ENCODE peak calls at places on chromosomes 11 and 22, in six cellular contexts. One of them, this sample, is unnamed.

GRCh38 chr11:28049338-28050216 is 58.4 kb downstream of the KIF18A start:
- DNase-seq in CD8-positive, alpha-beta T cell: no peak
- DNase-seq in ascending aorta: no peak
- DNase-seq in tibial artery: no peak
- DNase-seq in A549: peak
- DNase-seq in brain microvascular endothelial cell: peak
- DNase-seq in this sample: no peak

GRCh38 chr11:1702506-1702905 is 5.5 kb downstream of the KRTAP5-6 start:
- DNase-seq in tibial artery: no peak
- DNase-seq in CD8-positive, alpha-beta T cell: no peak
- DNase-seq in A549: no peak
- DNase-seq in brain microvascular endothelial cell: no peak
- DNase-seq in ascending aorta: peak
- DNase-seq in this sample: no peak

GRCh38 chr11:3158131-3158591 is 6.9 kb downstream of the OSBPL5 start:
- DNase-seq in A549: no peak
- DNase-seq in ascending aorta: no peak
- DNase-seq in tibial artery: peak
- DNase-seq in CD8-positive, alpha-beta T cell: no peak
- DNase-seq in brain microvascular endothelial cell: no peak
- DNase-seq in this sample: no peak

GRCh38 chr11:68146010-68146540 is 24.9 kb upstream of the CHKA start:
- DNase-seq in brain microvascular endothelial cell: no peak
- DNase-seq in ascending aorta: peak
- DNase-seq in A549: peak
- DNase-seq in CD8-positive, alpha-beta T cell: no peak
- DNase-seq in tibial artery: peak
- DNase-seq in this sample: no peak

GRCh38 chr22:50733521-50734342 is 4.3 kb upstream of the ACR start:
- DNase-seq in brain microvascular endothelial cell: no peak
- DNase-seq in A549: no peak
- DNase-seq in tibial artery: peak
- DNase-seq in ascending aorta: peak
- DNase-seq in CD8-positive, alpha-beta T cell: no peak
- DNase-seq in this sample: no peak

GRCh38 chr11:16609769-16610168 is 128.7 kb upstream of the C11orf58 start:
- DNase-seq in ascending aorta: no peak
- DNase-seq in CD8-positive, alpha-beta T cell: no peak
- DNase-seq in tibial artery: no peak
- DNase-seq in brain microvascular endothelial cell: no peak
- DNase-seq in A549: no peak
- DNase-seq in this sample: no peak

GRCh38 chr22:26977741-26978140 is 320.4 kb downstream of the MIAT start:
- DNase-seq in tibial artery: no peak
- DNase-seq in CD8-positive, alpha-beta T cell: no peak
- DNase-seq in brain microvascular endothelial cell: no peak
- DNase-seq in A549: no peak
- DNase-seq in ascending aorta: no peak
- DNase-seq in this sample: no peak

GRCh38 chr11:113389288-113389687 is 1.7 kb downstream of the ANKK1 start:
- DNase-seq in CD8-positive, alpha-beta T cell: no peak
- DNase-seq in A549: no peak
- DNase-seq in tibial artery: no peak
- DNase-seq in brain microvascular endothelial cell: no peak
- DNase-seq in ascending aorta: no peak
- DNase-seq in this sample: no peak

GRCh38 chr11:13216019-13217006 is 61.3 kb upstream of the BMAL1 start:
- DNase-seq in CD8-positive, alpha-beta T cell: no peak
- DNase-seq in brain microvascular endothelial cell: peak
- DNase-seq in ascending aorta: peak
- DNase-seq in A549: peak
- DNase-seq in tibial artery: no peak
- DNase-seq in this sample: no peak

GRCh38 chr11:13214276-13214865 is 63.2 kb upstream of the BMAL1 start:
- DNase-seq in CD8-positive, alpha-beta T cell: no peak
- DNase-seq in ascending aorta: no peak
- DNase-seq in A549: no peak
- DNase-seq in tibial artery: no peak
- DNase-seq in brain microvascular endothelial cell: no peak
- DNase-seq in this sample: no peak

GRCh38 chr11:13210424-13210823 is 67.2 kb upstream of the BMAL1 start:
- DNase-seq in CD8-positive, alpha-beta T cell: no peak
- DNase-seq in A549: peak
- DNase-seq in tibial artery: peak
- DNase-seq in brain microvascular endothelial cell: peak
- DNase-seq in ascending aorta: peak
- DNase-seq in this sample: peak

GRCh38 chr11:13220148-13220547 is 57.4 kb upstream of the BMAL1 start:
- DNase-seq in A549: no peak
- DNase-seq in ascending aorta: no peak
- DNase-seq in brain microvascular endothelial cell: no peak
- DNase-seq in CD8-positive, alpha-beta T cell: no peak
- DNase-seq in tibial artery: no peak
- DNase-seq in this sample: no peak

GRCh38 chr11:13215157-13215556 is 62.4 kb upstream of the BMAL1 start:
- DNase-seq in A549: peak
- DNase-seq in tibial artery: no peak
- DNase-seq in CD8-positive, alpha-beta T cell: no peak
- DNase-seq in brain microvascular endothelial cell: peak
- DNase-seq in ascending aorta: no peak
- DNase-seq in this sample: no peak
- H3K27ac ChIP-seq in A549: peak
- H3K27ac ChIP-seq in tibial artery: no peak
- H3K27ac ChIP-seq in CD8-positive, alpha-beta T cell: no peak
- H3K27ac ChIP-seq in brain microvascular endothelial cell: peak
- H3K27ac ChIP-seq in ascending aorta: no peak
- H3K27ac ChIP-seq in this sample: no peak

GRCh38 chr22:29799217-29799680 is 32.1 kb downstream of the UQCR10 start:
- DNase-seq in tibial artery: peak
- DNase-seq in A549: peak
- DNase-seq in CD8-positive, alpha-beta T cell: no peak
- DNase-seq in brain microvascular endothelial cell: peak
- DNase-seq in ascending aorta: peak
- DNase-seq in this sample: no peak
- H3K27ac ChIP-seq in tibial artery: peak
- H3K27ac ChIP-seq in A549: peak
- H3K27ac ChIP-seq in CD8-positive, alpha-beta T cell: no peak
- H3K27ac ChIP-seq in brain microvascular endothelial cell: peak
- H3K27ac ChIP-seq in ascending aorta: peak
- H3K27ac ChIP-seq in this sample: no peak

DNA sequence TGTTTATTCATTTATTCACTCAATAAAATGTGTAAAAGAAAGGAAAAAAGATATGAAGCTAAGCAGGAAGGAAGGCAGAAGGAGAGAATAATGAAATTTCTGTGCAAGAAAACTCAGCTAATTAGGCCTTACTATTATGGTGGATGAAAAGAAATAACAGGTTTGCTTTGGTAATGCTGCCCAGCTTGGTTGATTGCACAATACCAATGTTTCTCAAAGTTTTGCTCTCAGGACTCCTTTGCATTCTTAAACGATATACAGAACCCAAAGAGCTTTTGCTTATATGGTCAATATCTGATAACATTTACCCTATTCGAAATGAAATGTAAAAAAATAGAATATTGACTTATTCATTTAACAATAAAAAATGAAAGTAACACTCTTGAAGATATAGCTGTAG is 7.3 kb upstream of the CTSC start:
- DNase-seq in brain microvascular endothelial cell: no peak
- DNase-seq in tibial artery: no peak
- DNase-seq in CD8-positive, alpha-beta T cell: no peak
- DNase-seq in A549: no peak
- DNase-seq in ascending aorta: no peak
- DNase-seq in this sample: no peak
- H3K27ac ChIP-seq in brain microvascular endothelial cell: no peak
- H3K27ac ChIP-seq in tibial artery: no peak
- H3K27ac ChIP-seq in CD8-positive, alpha-beta T cell: no peak
- H3K27ac ChIP-seq in A549: no peak
- H3K27ac ChIP-seq in ascending aorta: no peak
- H3K27ac ChIP-seq in this sample: no peak

GRCh38 chr11:92225563-92226308 is 1.1 kb downstream of the FAT3 start:
- DNase-seq in ascending aorta: peak
- DNase-seq in CD8-positive, alpha-beta T cell: no peak
- DNase-seq in tibial artery: peak
- DNase-seq in brain microvascular endothelial cell: no peak
- DNase-seq in A549: no peak
- DNase-seq in this sample: no peak

GRCh38 chr11:92225206-92225562 is 566 bp downstream of the FAT3 start:
- DNase-seq in CD8-positive, alpha-beta T cell: no peak
- DNase-seq in A549: no peak
- DNase-seq in ascending aorta: no peak
- DNase-seq in tibial artery: no peak
- DNase-seq in brain microvascular endothelial cell: no peak
- DNase-seq in this sample: peak

GRCh38 chr11:92227954-92228935 is 3.6 kb downstream of the FAT3 start:
- DNase-seq in CD8-positive, alpha-beta T cell: no peak
- DNase-seq in ascending aorta: no peak
- DNase-seq in tibial artery: peak
- DNase-seq in A549: no peak
- DNase-seq in brain microvascular endothelial cell: no peak
- DNase-seq in this sample: no peak

GRCh38 chr11:92227233-92227593 is 2.6 kb downstream of the FAT3 start:
- DNase-seq in ascending aorta: no peak
- DNase-seq in brain microvascular endothelial cell: no peak
- DNase-seq in A549: no peak
- DNase-seq in tibial artery: no peak
- DNase-seq in CD8-positive, alpha-beta T cell: no peak
- DNase-seq in this sample: no peak

GRCh38 chr11:92226331-92227232 is 2.0 kb downstream of the FAT3 start:
- DNase-seq in A549: no peak
- DNase-seq in tibial artery: no peak
- DNase-seq in brain microvascular endothelial cell: no peak
- DNase-seq in CD8-positive, alpha-beta T cell: no peak
- DNase-seq in ascending aorta: peak
- DNase-seq in this sample: no peak
- H3K27ac ChIP-seq in A549: no peak
- H3K27ac ChIP-seq in tibial artery: peak
- H3K27ac ChIP-seq in brain microvascular endothelial cell: no peak
- H3K27ac ChIP-seq in CD8-positive, alpha-beta T cell: no peak
- H3K27ac ChIP-seq in ascending aorta: peak
- H3K27ac ChIP-seq in this sample: no peak

GRCh38 chr11:126189109-126189929 is 22.1 kb downstream of the RPUSD4 start:
- DNase-seq in brain microvascular endothelial cell: no peak
- DNase-seq in tibial artery: no peak
- DNase-seq in CD8-positive, alpha-beta T cell: no peak
- DNase-seq in A549: no peak
- DNase-seq in ascending aorta: no peak
- DNase-seq in this sample: no peak
- H3K27ac ChIP-seq in brain microvascular endothelial cell: no peak
- H3K27ac ChIP-seq in tibial artery: no peak
- H3K27ac ChIP-seq in CD8-positive, alpha-beta T cell: no peak
- H3K27ac ChIP-seq in A549: no peak
- H3K27ac ChIP-seq in ascending aorta: no peak
- H3K27ac ChIP-seq in this sample: no peak

GRCh38 chr11:35953081-35953480 is 9.2 kb downstream of the LDLRAD3 start:
- DNase-seq in tibial artery: no peak
- DNase-seq in brain microvascular endothelial cell: no peak
- DNase-seq in A549: no peak
- DNase-seq in CD8-positive, alpha-beta T cell: no peak
- DNase-seq in ascending aorta: no peak
- DNase-seq in this sample: no peak
- H3K27ac ChIP-seq in tibial artery: no peak
- H3K27ac ChIP-seq in brain microvascular endothelial cell: no peak
- H3K27ac ChIP-seq in A549: no peak
- H3K27ac ChIP-seq in CD8-positive, alpha-beta T cell: no peak
- H3K27ac ChIP-seq in ascending aorta: no peak
- H3K27ac ChIP-seq in this sample: no peak

DNA sequence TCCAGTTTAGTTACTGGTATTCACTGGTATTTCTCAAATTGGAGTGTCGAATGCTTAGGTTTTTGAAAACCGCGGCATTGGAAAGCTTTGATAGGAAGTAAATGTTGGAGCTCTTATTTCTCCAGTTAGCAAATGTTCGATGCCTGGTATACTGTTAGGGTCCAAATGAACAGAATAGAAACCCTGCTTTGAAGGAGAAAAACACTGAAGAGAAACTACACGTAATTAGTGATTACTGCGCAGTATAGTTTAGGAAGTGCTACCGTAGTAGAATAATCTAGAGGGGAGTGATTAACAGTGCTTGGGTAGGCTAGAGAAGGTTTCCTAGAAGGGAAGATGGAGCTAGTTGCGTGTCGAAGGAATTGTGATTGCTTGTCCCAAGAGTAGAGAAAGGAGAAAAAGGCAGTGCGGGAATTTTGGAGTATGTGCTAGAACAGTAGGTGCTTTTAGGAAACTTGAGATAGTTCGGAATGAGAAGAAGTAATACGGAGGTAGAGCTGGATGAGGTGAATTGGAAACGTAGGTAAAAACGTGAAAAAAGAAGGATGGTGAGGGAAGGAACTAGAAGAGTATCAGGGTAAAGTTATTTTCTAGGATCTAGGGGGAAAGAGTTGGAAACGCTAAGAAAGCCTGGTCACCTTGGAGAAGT is 1.2 kb downstream of the CEP57 start:
- DNase-seq in tibial artery: no peak
- DNase-seq in CD8-positive, alpha-beta T cell: no peak
- DNase-seq in ascending aorta: no peak
- DNase-seq in A549: no peak
- DNase-seq in brain microvascular endothelial cell: no peak
- DNase-seq in this sample: no peak
- H3K27ac ChIP-seq in tibial artery: peak
- H3K27ac ChIP-seq in CD8-positive, alpha-beta T cell: peak
- H3K27ac ChIP-seq in ascending aorta: peak
- H3K27ac ChIP-seq in A549: peak
- H3K27ac ChIP-seq in brain microvascular endothelial cell: peak
- H3K27ac ChIP-seq in this sample: peak

DNA sequence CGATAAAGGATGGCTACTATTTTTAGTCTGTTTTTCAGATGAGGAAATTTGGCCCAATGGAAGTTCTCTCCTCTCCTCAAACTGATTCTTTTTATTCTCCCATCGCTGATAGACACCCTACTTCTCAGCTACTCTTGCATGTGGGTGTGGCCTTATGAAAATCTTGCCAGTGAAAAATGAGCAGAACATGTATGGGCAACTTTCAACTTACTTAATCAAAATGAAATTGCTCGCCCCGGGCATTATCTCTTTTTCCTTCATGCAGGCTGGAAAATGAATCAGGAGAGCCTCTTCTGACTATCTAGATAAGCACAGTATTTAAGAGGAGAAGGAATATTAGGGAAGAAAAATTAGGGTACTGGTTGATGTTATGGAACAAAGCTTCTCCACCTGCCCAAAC is 2354.7 kb upstream of the RAG2 start:
- DNase-seq in ascending aorta: no peak
- DNase-seq in tibial artery: no peak
- DNase-seq in A549: no peak
- DNase-seq in brain microvascular endothelial cell: no peak
- DNase-seq in CD8-positive, alpha-beta T cell: no peak
- DNase-seq in this sample: no peak
- H3K27ac ChIP-seq in ascending aorta: no peak
- H3K27ac ChIP-seq in tibial artery: no peak
- H3K27ac ChIP-seq in A549: no peak
- H3K27ac ChIP-seq in brain microvascular endothelial cell: no peak
- H3K27ac ChIP-seq in CD8-positive, alpha-beta T cell: no peak
- H3K27ac ChIP-seq in this sample: no peak

GRCh38 chr11:75430692-75431532 is 2.1 kb downstream of the KLHL35 start:
- DNase-seq in A549: no peak
- DNase-seq in ascending aorta: no peak
- DNase-seq in tibial artery: no peak
- DNase-seq in CD8-positive, alpha-beta T cell: no peak
- DNase-seq in brain microvascular endothelial cell: no peak
- DNase-seq in this sample: no peak
- H3K27ac ChIP-seq in A549: peak
- H3K27ac ChIP-seq in ascending aorta: no peak
- H3K27ac ChIP-seq in tibial artery: peak
- H3K27ac ChIP-seq in CD8-positive, alpha-beta T cell: no peak
- H3K27ac ChIP-seq in brain microvascular endothelial cell: no peak
- H3K27ac ChIP-seq in this sample: no peak

GRCh38 chr11:86722748-86723147 is 50.3 kb upstream of the ME3 start:
- DNase-seq in tibial artery: no peak
- DNase-seq in CD8-positive, alpha-beta T cell: no peak
- DNase-seq in A549: no peak
- DNase-seq in brain microvascular endothelial cell: no peak
- DNase-seq in ascending aorta: no peak
- DNase-seq in this sample: no peak
- H3K27ac ChIP-seq in tibial artery: no peak
- H3K27ac ChIP-seq in CD8-positive, alpha-beta T cell: no peak
- H3K27ac ChIP-seq in A549: no peak
- H3K27ac ChIP-seq in brain microvascular endothelial cell: no peak
- H3K27ac ChIP-seq in ascending aorta: no peak
- H3K27ac ChIP-seq in this sample: no peak